ENCODE peak calls at places on chromosomes 7 and 10, in seven cellular contexts. H, P, J, Q, L, V and N are unnamed samples.

GRCh38 chr7:37256631-37257030 is 192.0 kb downstream of the ELMO1 start:
- DNase-seq in H (no peak), P (no peak), J (no peak), Q (no peak), L (no peak), V (no peak), N (no peak)

GRCh38 chr10:91210435-91210834 is 10.0 kb upstream of the PCGF5 start:
- DNase-seq in H (no peak), P (no peak), J (no peak), Q (no peak), L (no peak), V (no peak), N (no peak)

GRCh38 chr10:73865459-73866442 is 8.6 kb downstream of the CAMK2G start:
- DNase-seq in H (peak), P (no peak), J (peak), Q (no peak), L (no peak), V (peak), N (peak)

GRCh38 chr7:2195403-2196246 is 37.1 kb downstream of the MAD1L1 start:
- DNase-seq in H (peak), P (no peak), J (no peak), Q (no peak), L (no peak), V (no peak), N (no peak)

GRCh38 chr10:97050205-97050745 is 135.5 kb downstream of the SLIT1 start:
- DNase-seq in H (no peak), P (no peak), J (no peak), Q (no peak), L (no peak), V (no peak), N (no peak)

GRCh38 chr7:112476390-112477052 is 4.3 kb upstream of the LSMEM1 start:
- DNase-seq in H (no peak), P (no peak), J (no peak), Q (no peak), L (no peak), V (no peak), N (no peak)

GRCh38 chr7:158887594-158887993 is 31.2 kb downstream of the DYNC2I1 start:
- DNase-seq in H (no peak), P (no peak), J (no peak), Q (no peak), L (no peak), V (no peak), N (no peak)

GRCh38 chr10:25125151-25125550 is 49.6 kb upstream of the GPR158 start:
- DNase-seq in H (no peak), P (no peak), J (no peak), Q (no peak), L (no peak), V (no peak), N (no peak)

GRCh38 chr10:74981831-74982633 is 129.4 kb upstream of the SAMD8 start:
- DNase-seq in H (no peak), P (no peak), J (no peak), Q (no peak), L (no peak), V (no peak), N (no peak)

GRCh38 chr7:33185786-33186185 is 56.4 kb downstream of the BBS9 start:
- DNase-seq in H (no peak), P (peak), J (no peak), Q (no peak), L (peak), V (no peak), N (no peak)

GRCh38 chr10:110447886-110448285 is 49.8 kb upstream of the DUSP5 start:
- DNase-seq in H (no peak), P (no peak), J (no peak), Q (no peak), L (no peak), V (no peak), N (no peak)

GRCh38 chr10:94002156-94002555 is 8.4 kb downstream of the PLCE1 start:
- DNase-seq in H (peak), P (peak), J (no peak), Q (no peak), L (no peak), V (no peak), N (no peak)